ENCODE peak calls at places on chromosomes 11 and 22, in seven cellular contexts. F, S, P, Y, C, N and X are unnamed samples.

GRCh38 chr11:34305095-34305692 is 52.6 kb downstream of the ABTB2 start:
- DNase-seq in F (no peak), S (no peak), P (no peak), Y (no peak), C (no peak), N (no peak), X (no peak)

GRCh38 chr11:110367571-110367970 is 62.2 kb upstream of the FDX1 start:
- DNase-seq in F (no peak), S (no peak), P (no peak), Y (no peak), C (no peak), N (no peak), X (no peak)

GRCh38 chr11:114430290-114430689 is 9.0 kb upstream of the REXO2 start:
- DNase-seq in F (no peak), S (no peak), P (no peak), Y (no peak), C (no peak), N (no peak), X (no peak)

GRCh38 chr11:113261709-113262475 is 52.5 kb upstream of the TTC12 start:
- DNase-seq in F (no peak), S (no peak), P (no peak), Y (peak; percentile 6), C (no peak), N (no peak), X (no peak)

GRCh38 chr11:9755561-9755960 is 91.7 kb downstream of the SWAP70 start:
- DNase-seq in F (no peak), S (no peak), P (no peak), Y (no peak), C (no peak), N (no peak), X (no peak)

GRCh38 chr11:129856036-129856435 is 39.3 kb downstream of the NFRKB start:
- DNase-seq in F (no peak), S (no peak), P (no peak), Y (no peak), C (no peak), N (no peak), X (no peak)

GRCh38 chr11:119196833-119197483 is 9.2 kb upstream of the CBL start:
- DNase-seq in F (peak; percentile 76), S (peak; percentile 59), P (peak; percentile 81), Y (peak; percentile 88), C (peak; percentile 74), N (peak; percentile 83), X (peak; percentile 82)

GRCh38 chr22:25067851-25068421 is 115.4 kb downstream of the KIAA1671 start:
- DNase-seq in F (no peak), S (no peak), P (peak; percentile 86), Y (no peak), C (no peak), N (no peak), X (no peak)

GRCh38 chr11:93051181-93051580 is 81.7 kb downstream of the MTNR1B start:
- DNase-seq in F (no peak), S (no peak), P (no peak), Y (no peak), C (no peak), N (no peak), X (no peak)

GRCh38 chr11:7600205-7600775 is 73.0 kb downstream of the CYB5R2 start:
- DNase-seq in F (peak; percentile 18), S (no peak), P (no peak), Y (peak; percentile 53), C (no peak), N (peak; percentile 89), X (no peak)

GRCh38 chr11:119710417-119710816 is 18.6 kb downstream of the NECTIN1 start:
- DNase-seq in F (no peak), S (no peak), P (no peak), Y (no peak), C (no peak), N (no peak), X (no peak)

GRCh38 chr22:39471421-39472141 is 14.8 kb downstream of the MGAT3 start:
- DNase-seq in F (no peak), S (peak; percentile 83), P (no peak), Y (peak; percentile 61), C (no peak), N (no peak), X (no peak)

GRCh38 chr11:58060535-58060934 is 29.8 kb downstream of the OR6Q1 start:
- DNase-seq in F (no peak), S (no peak), P (no peak), Y (no peak), C (no peak), N (no peak), X (no peak)

GRCh38 chr11:115418081-115418480 is 86.1 kb downstream of the CADM1 start:
- DNase-seq in F (no peak), S (no peak), P (no peak), Y (no peak), C (no peak), N (no peak), X (no peak)

GRCh38 chr11:64251986-64252837 is 882 bp downstream of the PLCB3 start:
- DNase-seq in F (no peak), S (no peak), P (peak; percentile 75), Y (peak; percentile 80), C (peak; percentile 68), N (no peak), X (peak; percentile 84)

GRCh38 chr11:86818466-86819282 is 18.3 kb downstream of the PRSS23 start:
- DNase-seq in F (peak; percentile 52), S (peak; percentile 7), P (peak; percentile 51), Y (peak; percentile 64), C (no peak), N (peak; percentile 42), X (peak; percentile 39)

GRCh38 chr22:23236440-23237139 is 56.3 kb downstream of the BCR start:
- DNase-seq in F (no peak), S (no peak), P (no peak), Y (no peak), C (no peak), N (no peak), X (no peak)

GRCh38 chr11:75263944-75264349 is 23.4 kb downstream of the TPBGL start:
- DNase-seq in F (no peak), S (no peak), P (no peak), Y (no peak), C (no peak), N (no peak), X (no peak)

GRCh38 chr11:71311176-71311925 is 59.0 kb upstream of the SHANK2 start:
- DNase-seq in F (no peak), S (no peak), P (no peak), Y (no peak), C (peak; percentile 30), N (no peak), X (no peak)

GRCh38 chr22:41801147-41801819 is 804 bp downstream of the CCDC134 start:
- DNase-seq in F (no peak), S (no peak), P (peak; percentile 10), Y (no peak), C (no peak), N (no peak), X (no peak)

GRCh38 chr11:109033627-109034340 is 368.9 kb downstream of the DDX10 start:
- DNase-seq in F (no peak), S (no peak), P (no peak), Y (no peak), C (no peak), N (no peak), X (no peak)

GRCh38 chr11:108122166-108122628 is 830 bp downstream of the ACAT1 start:
- DNase-seq in F (no peak), S (no peak), P (peak; percentile 10), Y (peak; percentile 58), C (no peak), N (no peak), X (peak; percentile 36)

GRCh38 chr11:68020575-68020974 is 9.9 kb upstream of the NDUFS8 start:
- DNase-seq in F (no peak), S (no peak), P (peak; percentile 82), Y (no peak), C (peak; percentile 71), N (no peak), X (no peak)

GRCh38 chr22:24088796-24089195 is 77.7 kb downstream of the CABIN1 start:
- DNase-seq in F (no peak), S (no peak), P (no peak), Y (no peak), C (no peak), N (no peak), X (no peak)

GRCh38 chr11:44813401-44813800 is 86.6 kb downstream of the TSPAN18 start:
- DNase-seq in F (no peak), S (no peak), P (no peak), Y (no peak), C (no peak), N (no peak), X (no peak)

GRCh38 chr11:94876645-94877445 is 96.5 kb downstream of the CWC15 start:
- DNase-seq in F (peak; percentile 72), S (peak; percentile 31), P (no peak), Y (peak; percentile 85), C (no peak), N (peak; percentile 9), X (no peak)

GRCh38 chr22:32119568-32120235 is 39.4 kb downstream of the C22orf42 start:
- DNase-seq in F (no peak), S (no peak), P (no peak), Y (no peak), C (peak; percentile 45), N (no peak), X (no peak)

GRCh38 chr11:3732671-3733070 is 61.5 kb upstream of the CHRNA10 start:
- DNase-seq in F (no peak), S (no peak), P (no peak), Y (no peak), C (no peak), N (peak; percentile 20), X (no peak)
- TF ChIP-seq JUND in F (no peak), S (no peak), P (no peak), Y (no peak), C (no peak), N (no peak), X (no peak)

DNA sequence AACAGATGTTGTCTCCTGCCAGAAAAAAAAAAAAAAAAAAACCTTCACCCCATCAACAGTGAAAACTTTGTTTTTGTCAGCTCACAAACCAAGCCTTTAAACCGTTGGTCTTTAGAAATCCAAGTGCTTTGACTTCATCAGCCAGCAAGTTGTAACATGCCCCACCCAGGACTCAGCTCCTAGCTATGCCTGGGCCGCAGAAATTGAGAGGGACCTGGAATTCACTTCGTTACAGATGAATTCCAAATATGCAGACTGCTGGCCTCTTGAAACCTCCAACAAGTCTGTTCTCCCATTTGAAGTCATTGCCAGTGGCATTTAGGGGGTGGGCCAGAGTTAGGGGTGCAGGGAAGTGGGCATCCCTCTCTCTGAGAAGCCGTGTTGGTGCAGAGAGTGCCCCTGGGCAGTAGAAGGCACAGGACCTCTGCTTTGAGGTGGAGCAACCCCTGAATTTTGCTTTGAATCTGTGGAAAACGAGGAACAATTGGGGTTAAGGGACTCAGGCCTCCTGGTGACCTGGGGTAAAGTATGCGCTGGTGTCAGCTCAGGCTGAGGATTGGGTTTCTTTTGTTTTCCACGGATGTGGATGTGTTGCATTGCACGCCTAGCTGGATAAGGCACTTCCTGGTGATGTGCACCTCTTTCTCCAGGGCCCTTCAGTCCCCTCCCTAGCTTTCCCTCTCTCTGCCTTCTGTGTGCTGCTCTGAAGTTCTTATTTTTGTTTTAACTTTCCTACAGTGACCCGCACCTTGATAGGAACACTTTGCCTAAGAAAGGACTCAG is 109.5 kb downstream of the DBX1 start:
- DNase-seq in F (no peak), S (no peak), P (no peak), Y (no peak), C (no peak), N (no peak), X (no peak)
- TF ChIP-seq JUND in F (no peak), S (no peak), P (no peak), Y (no peak), C (no peak), N (no peak), X (no peak)

GRCh38 chr11:121721448-121721847 is 268.7 kb upstream of the SORL1-AS1 start:
- DNase-seq in F (no peak), S (no peak), P (no peak), Y (no peak), C (no peak), N (no peak), X (no peak)
- TF ChIP-seq JUND in F (no peak), S (no peak), P (no peak), Y (no peak), C (no peak), N (no peak), X (no peak)

GRCh38 chr11:78907636-78908035 is 333.0 kb upstream of the NARS2 start:
- DNase-seq in F (no peak), S (no peak), P (no peak), Y (no peak), C (no peak), N (no peak), X (no peak)
- TF ChIP-seq JUND in F (no peak), S (no peak), P (no peak), Y (no peak), C (no peak), N (no peak), X (no peak)